ENCODE peak calls at places on chromosomes 12 and 14, in five cellular contexts. K, V, P, I and W are unnamed samples.

GRCh38 chr14:43449291-43449690 is 1057.8 kb downstream of the FSCB start:
- DNase-seq in I (no peak), K (no peak), P (no peak), V (no peak), W (no peak)

GRCh38 chr12:103423061-103423473 is 72.7 kb downstream of the C12orf42 start:
- DNase-seq in K (no peak), V (no peak), I (no peak), P (no peak), W (no peak)

GRCh38 chr12:105352049-105352448 is 21.6 kb downstream of the C12orf75 start:
- DNase-seq in K (no peak), I (peak; percentile 72), P (no peak), V (no peak), W (peak; percentile 50)

GRCh38 chr14:83976223-83976770 is 1553.6 kb upstream of the FLRT2 start:
- DNase-seq in K (no peak), P (no peak), V (no peak), I (no peak), W (no peak)

GRCh38 chr12:22415342-22416309 is 81.1 kb upstream of the ST8SIA1 start:
- DNase-seq in V (peak; percentile 73), K (no peak), P (no peak), I (no peak), W (no peak)

GRCh38 chr14:72560331-72560730 is 333.6 kb downstream of the DPF3 start:
- DNase-seq in V (no peak), P (no peak), K (no peak), I (no peak), W (no peak)

GRCh38 chr14:45793081-45793480 is 540.1 kb upstream of the MIS18BP1 start:
- DNase-seq in P (no peak), K (no peak), V (no peak), I (no peak), W (no peak)

GRCh38 chr12:42372154-42372791 is 46.3 kb downstream of the PPHLN1 start:
- DNase-seq in P (peak; percentile 57), V (peak; percentile 73), I (peak; percentile 49), K (peak; percentile 76), W (peak; percentile 78)

GRCh38 chr12:56231184-56231582 is 1.3 kb downstream of the SLC39A5 start:
- DNase-seq in V (no peak), I (no peak), K (no peak), P (no peak), W (no peak)

GRCh38 chr12:126019385-126019784 is 954.1 kb downstream of the AACS start:
- DNase-seq in V (no peak), P (no peak), K (no peak), I (no peak), W (no peak)

GRCh38 chr12:30694412-30694955 is 1.2 kb downstream of the IPO8 start:
- DNase-seq in V (peak; percentile 7), P (no peak), K (peak; percentile 30), I (no peak), W (peak; percentile 8)

GRCh38 chr12:38175538-38175937 is 141.0 kb upstream of the ALG10B start:
- DNase-seq in P (no peak), I (no peak), K (no peak), V (no peak), W (no peak)

GRCh38 chr12:51904951-51905471 is 2.3 kb upstream of the ACVRL1 start:
- DNase-seq in P (no peak), V (no peak), K (no peak), I (no peak), W (peak; percentile 21)

GRCh38 chr12:98401427-98401826 is 114.0 kb upstream of the TMPO start:
- DNase-seq in I (peak; percentile 55), P (peak; percentile 70), K (no peak), V (no peak), W (peak; percentile 74)

GRCh38 chr12:120043421-120043820 is 54.4 kb downstream of the BICDL1 start:
- DNase-seq in I (no peak), K (no peak), V (no peak), P (no peak), W (no peak)

GRCh38 chr12:105945935-105946334 is 192.8 kb downstream of the NUAK1 start:
- DNase-seq in P (no peak), I (no peak), K (no peak), V (no peak), W (no peak)

GRCh38 chr12:44571031-44571550 is 305.0 kb downstream of the NELL2 start:
- DNase-seq in V (no peak), K (no peak), P (no peak), I (no peak), W (no peak)

GRCh38 chr12:1777798-1778197 is 42.6 kb upstream of the LRTM2 start:
- DNase-seq in K (no peak), P (no peak), I (no peak), V (no peak), W (no peak)

GRCh38 chr12:127170271-127171180 is 1096.4 kb upstream of the TMEM132C start:
- DNase-seq in K (no peak), P (no peak), V (no peak), I (no peak), W (no peak)

GRCh38 chr14:49173765-49174373 is 412.3 kb downstream of the RPS29 start:
- DNase-seq in I (peak; percentile 27), P (peak; percentile 55), K (peak; percentile 45), V (peak; percentile 77), W (peak; percentile 72)

GRCh38 chr12:108282160-108282559 is 57.0 kb downstream of the CMKLR1 start:
- DNase-seq in V (no peak), P (no peak), I (no peak), K (no peak), W (no peak)

GRCh38 chr12:84315926-84316325 is 596.7 kb downstream of the SLC6A15 start:
- DNase-seq in P (no peak), K (no peak), I (no peak), V (no peak), W (no peak)

GRCh38 chr12:113348849-113349536 is 9.4 kb upstream of the PLBD2 start:
- DNase-seq in P (no peak), I (no peak), K (no peak), V (no peak), W (no peak)

GRCh38 chr12:113345318-113345717 is 10.4 kb upstream of the SLC8B1 start:
- DNase-seq in P (no peak), I (no peak), K (no peak), V (no peak), W (no peak)

GRCh38 chr12:113347107-113347506 is 11.3 kb upstream of the PLBD2 start:
- DNase-seq in K (no peak), I (no peak), V (no peak), P (no peak), W (no peak)

GRCh38 chr12:113347892-113348291 is 10.5 kb upstream of the PLBD2 start:
- DNase-seq in P (no peak), I (no peak), V (no peak), K (no peak), W (no peak)

GRCh38 chr12:113346387-113346786 is 11.5 kb upstream of the SLC8B1 start:
- DNase-seq in V (no peak), I (no peak), P (no peak), K (no peak), W (no peak)
- TF ChIP-seq MYC in V (no peak), I (no peak), P (no peak), K (no peak), W (no peak)

GRCh38 chr14:27427796-27428195 is 830.0 kb upstream of the NOVA1 start:
- DNase-seq in K (peak; percentile 2), I (no peak), P (peak; percentile 23), V (peak; percentile 61), W (peak; percentile 1)
- TF ChIP-seq MAX in K (no peak), I (no peak), P (no peak), V (no peak), W (no peak)

GRCh38 chr14:64815257-64815656 is 64.5 kb downstream of the SPTB start:
- DNase-seq in V (no peak), K (no peak), I (no peak), P (no peak), W (no peak)
- TF ChIP-seq MYC in V (no peak), K (no peak), I (no peak), P (no peak), W (no peak)

GRCh38 chr14:28751467-28752058 is 15.0 kb upstream of the FOXG1 start:
- DNase-seq in V (peak; percentile 68), P (peak; percentile 50), K (peak; percentile 66), I (peak; percentile 7), W (peak; percentile 59)
- TF ChIP-seq MAX in V (no peak), P (no peak), K (no peak), I (no peak), W (no peak)

GRCh38 chr14:104266643-104267575 is 128.5 kb downstream of the KIF26A start:
- DNase-seq in K (no peak), P (no peak), I (no peak), V (no peak), W (no peak)
- TF ChIP-seq MYC in K (no peak), P (no peak), I (no peak), V (no peak), W (no peak)

GRCh38 chr14:90911121-90911520 is 94.9 kb upstream of the TTC7B start:
- DNase-seq in K (no peak), P (no peak), V (peak; percentile 1), I (no peak), W (no peak)
- TF ChIP-seq MAX in K (no peak), P (no peak), V (no peak), I (no peak), W (no peak)

GRCh38 chr12:116718578-116719454 is 19.1 kb downstream of the SPRING1 start:
- DNase-seq in K (no peak), V (no peak), I (no peak), P (peak; percentile 75), W (no peak)
- TF ChIP-seq MYC in K (no peak), V (no peak), I (no peak), P (no peak), W (no peak)

GRCh38 chr12:15173142-15173541 is 48.1 kb downstream of the RERG start:
- DNase-seq in I (no peak), P (no peak), V (no peak), K (no peak), W (no peak)

GRCh38 chr12:15172423-15172822 is 48.8 kb downstream of the RERG start:
- DNase-seq in V (no peak), P (no peak), K (no peak), I (no peak), W (no peak)

GRCh38 chr12:15168279-15168678 is 52.9 kb downstream of the RERG start:
- DNase-seq in K (no peak), I (no peak), P (no peak), V (no peak), W (no peak)

DNA sequence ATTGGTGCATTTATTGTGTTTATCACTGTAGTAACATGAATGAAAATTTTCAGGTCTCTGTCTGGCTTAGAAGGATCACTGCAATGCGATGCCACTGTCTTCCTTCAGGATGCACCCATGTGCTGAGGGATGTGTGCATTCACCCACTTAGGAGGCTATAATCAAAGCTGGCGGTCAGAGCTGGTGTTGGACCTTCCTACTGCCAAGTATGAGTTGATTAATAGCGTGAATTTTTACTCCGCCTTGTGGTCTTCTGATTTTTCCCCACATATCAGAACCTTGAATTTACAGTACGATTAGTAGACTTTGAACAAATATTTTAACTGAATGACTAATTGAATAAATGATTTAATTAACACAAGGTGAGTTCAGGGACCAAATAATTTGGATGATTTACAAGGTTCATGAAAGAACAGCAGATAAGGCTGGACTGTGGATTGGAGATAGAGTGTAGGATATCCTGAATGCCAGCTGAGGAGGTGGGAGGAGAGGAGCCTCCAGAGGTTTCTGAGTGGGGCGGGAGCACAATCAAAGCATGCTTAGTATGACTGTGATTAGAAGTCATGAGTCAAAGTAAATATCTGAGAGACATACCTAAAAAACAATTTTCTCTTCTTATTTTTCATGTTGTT is 50.1 kb downstream of the RERG start:
- DNase-seq in I (no peak), K (no peak), P (no peak), V (peak; percentile 13), W (no peak)
- TF ChIP-seq MAX in I (no peak), K (no peak), P (no peak), V (no peak), W (no peak)